ENCODE peak calls at places on chromosome 19, in five cellular contexts. W, A, H, O and P are unnamed samples.

GRCh38 chr19:56066152-56067023 is 54.7 kb downstream of the ZNF787 start:
- DNase-seq in W (peak; percentile 19), A (peak; percentile 83), H (peak; percentile 75), O (peak; percentile 71), P (no peak)

GRCh38 chr19:6156033-6156432 is 20.6 kb downstream of the ACSBG2 start:
- DNase-seq in W (no peak), A (no peak), O (no peak), H (no peak), P (no peak)

GRCh38 chr19:11421607-11422098 is 2.5 kb upstream of the RGL3 start:
- DNase-seq in O (peak; percentile 72), W (no peak), A (peak; percentile 81), H (peak; percentile 21), P (peak; percentile 62)

GRCh38 chr19:46972301-46972700 is 47.3 kb upstream of the NPAS1 start:
- DNase-seq in W (no peak), A (no peak), H (peak; percentile 83), O (no peak), P (no peak)

GRCh38 chr19:54137913-54138776 is 583 bp downstream of the CNOT3 start:
- DNase-seq in A (peak; percentile 74), O (no peak), W (no peak), H (peak; percentile 49), P (no peak)

GRCh38 chr19:35267818-35268545 is 780 bp upstream of the USF2 start:
- DNase-seq in A (peak; percentile 90), H (peak; percentile 91), O (peak; percentile 83), W (peak; percentile 67), P (peak; percentile 61)

GRCh38 chr19:50980203-50980602 is 3.5 kb downstream of the KLK7 start:
- DNase-seq in O (no peak), A (no peak), W (no peak), H (no peak), P (no peak)

GRCh38 chr19:54173951-54174817 is 1.2 kb upstream of the TMC4 start:
- DNase-seq in A (no peak), H (no peak), O (no peak), W (no peak), P (no peak)

GRCh38 chr19:800360-801029 is 3.2 kb downstream of the PTBP1 start:
- DNase-seq in H (peak; percentile 33), O (no peak), A (no peak), W (no peak), P (no peak)

GRCh38 chr19:45306522-45307027 is 16.1 kb downstream of the CKM start:
- DNase-seq in O (no peak), W (no peak), A (no peak), H (no peak), P (no peak)

GRCh38 chr19:45087531-45087930 is 5.4 kb upstream of the PPP1R37 start:
- DNase-seq in O (no peak), W (no peak), H (no peak), A (no peak), P (no peak)

GRCh38 chr19:56314018-56314583 is 538 bp downstream of the ZSCAN5A start:
- DNase-seq in W (peak; percentile 22), O (no peak), A (no peak), H (no peak), P (no peak)

GRCh38 chr19:54478677-54479266 is 5.7 kb upstream of the CDC42EP5 start:
- DNase-seq in W (peak; percentile 49), O (no peak), H (peak; percentile 61), A (no peak), P (no peak)

DNA sequence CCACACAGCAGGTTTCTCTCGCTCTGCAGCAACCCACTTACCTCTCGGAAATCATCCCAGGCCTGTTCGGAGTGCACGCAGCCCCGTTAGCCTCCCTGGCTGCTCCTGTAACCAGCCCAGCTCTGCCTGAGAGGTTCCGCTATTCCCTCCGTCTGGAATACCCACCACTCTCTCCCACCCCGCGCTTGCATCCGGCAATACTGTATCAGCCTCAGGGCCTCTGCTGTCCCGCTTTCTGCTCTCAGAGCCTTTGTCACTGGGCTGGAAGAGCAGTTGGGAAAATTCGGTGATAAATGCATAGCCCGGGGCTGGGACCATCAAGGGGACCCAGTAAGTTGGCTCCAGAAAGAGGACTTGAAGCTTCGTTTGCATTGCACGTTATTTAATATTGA is 759 bp upstream of the TLE6 start:
- DNase-seq in O (no peak), H (no peak), W (no peak), A (no peak), P (no peak)
- H3K4me3 ChIP-seq in O (peak overlapping the region; percentile 52), H (peak overlapping the region; percentile 69), W (peak overlapping the region; percentile 72), A (peak overlapping the region; percentile 57), P (peak overlapping the region; percentile 33)

GRCh38 chr19:2013683-2013961 is 1.9 kb downstream of the BTBD2 start:
- DNase-seq in O (no peak), W (no peak), H (no peak), A (no peak), P (no peak)

GRCh38 chr19:2014081-2014693 is 1.3 kb downstream of the BTBD2 start:
- DNase-seq in O (no peak), A (no peak), H (no peak), W (no peak), P (no peak)

GRCh38 chr19:2014731-2015610 is 543 bp downstream of the BTBD2 start:
- DNase-seq in W (no peak), O (peak; percentile 46), H (peak; percentile 34), A (no peak), P (no peak)

GRCh38 chr19:2015611-2015950 is at the start of gene BTBD2:
- DNase-seq in O (peak; percentile 66), A (no peak), W (peak; percentile 84), H (peak; percentile 84), P (no peak)

GRCh38 chr19:2016041-2016807 is 710 bp upstream of the BTBD2 start:
- DNase-seq in H (peak; percentile 91), A (no peak), W (peak; percentile 81), O (peak; percentile 66), P (peak; percentile 84)
- H3K4me3 ChIP-seq in H (peak overlapping the region; percentile 42), A (peak overlapping the region; percentile 20), W (peak overlapping the region; percentile 30), O (peak overlapping the region; percentile 38), P (peak overlapping the region; percentile 28)

GRCh38 chr19:13012390-13012689 is 17.1 kb downstream of the NFIX start:
- DNase-seq in W (no peak), O (no peak), A (no peak), H (no peak), P (no peak)

GRCh38 chr19:13010992-13011652 is 15.8 kb downstream of the NFIX start:
- DNase-seq in A (no peak), H (no peak), O (no peak), W (no peak), P (no peak)

GRCh38 chr19:13010038-13010991 is 15.0 kb downstream of the NFIX start:
- DNase-seq in A (peak; percentile 78), O (peak; percentile 64), W (no peak), H (no peak), P (no peak)

GRCh38 chr19:13012690-13013608 is 17.7 kb downstream of the NFIX start:
- DNase-seq in A (no peak), H (peak; percentile 85), W (peak; percentile 63), O (peak; percentile 57), P (no peak)

DNA sequence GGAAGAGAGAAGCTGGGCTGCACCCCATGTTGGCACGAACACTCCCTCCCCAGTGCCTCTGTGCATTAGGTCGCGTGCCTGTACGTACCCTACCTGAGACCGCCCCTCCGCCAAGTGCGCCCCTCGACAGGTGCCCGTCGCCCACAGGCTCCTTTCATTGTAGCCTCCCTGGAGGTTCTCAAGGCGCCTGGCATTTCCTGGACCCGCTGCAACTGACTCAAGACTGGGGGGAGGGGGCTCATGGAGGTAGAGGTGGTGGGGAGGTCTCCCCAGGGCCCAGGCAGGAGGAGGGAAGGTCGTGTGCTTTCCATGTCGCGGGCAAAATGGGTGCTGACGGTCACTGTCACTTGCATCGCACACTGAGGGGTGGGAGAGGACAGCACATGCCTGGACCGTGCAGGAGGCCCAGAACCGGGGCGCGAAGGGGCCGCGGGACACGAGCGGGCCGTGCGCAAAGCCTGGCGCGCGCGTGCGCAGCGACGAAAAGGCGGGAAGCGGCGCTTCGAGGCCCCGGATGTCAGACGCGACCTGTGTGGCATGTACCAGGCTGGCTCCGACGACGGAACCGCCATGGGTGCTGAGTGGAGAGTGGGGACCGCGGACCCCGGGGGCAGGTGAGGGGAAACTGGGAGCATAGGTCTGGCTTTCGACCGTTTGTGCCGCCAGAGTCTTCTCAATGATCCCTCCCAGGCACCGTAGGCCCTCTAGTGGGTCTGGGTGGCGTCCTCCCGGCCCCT is 16.5 kb downstream of the NFIX start:
- DNase-seq in W (no peak), A (no peak), O (no peak), H (no peak), P (no peak)
- H3K4me3 ChIP-seq in W (no peak overlapping the region), A (no peak overlapping the region), O (peak overlapping the region; percentile 41), H (no peak overlapping the region), P (no peak overlapping the region)

DNA sequence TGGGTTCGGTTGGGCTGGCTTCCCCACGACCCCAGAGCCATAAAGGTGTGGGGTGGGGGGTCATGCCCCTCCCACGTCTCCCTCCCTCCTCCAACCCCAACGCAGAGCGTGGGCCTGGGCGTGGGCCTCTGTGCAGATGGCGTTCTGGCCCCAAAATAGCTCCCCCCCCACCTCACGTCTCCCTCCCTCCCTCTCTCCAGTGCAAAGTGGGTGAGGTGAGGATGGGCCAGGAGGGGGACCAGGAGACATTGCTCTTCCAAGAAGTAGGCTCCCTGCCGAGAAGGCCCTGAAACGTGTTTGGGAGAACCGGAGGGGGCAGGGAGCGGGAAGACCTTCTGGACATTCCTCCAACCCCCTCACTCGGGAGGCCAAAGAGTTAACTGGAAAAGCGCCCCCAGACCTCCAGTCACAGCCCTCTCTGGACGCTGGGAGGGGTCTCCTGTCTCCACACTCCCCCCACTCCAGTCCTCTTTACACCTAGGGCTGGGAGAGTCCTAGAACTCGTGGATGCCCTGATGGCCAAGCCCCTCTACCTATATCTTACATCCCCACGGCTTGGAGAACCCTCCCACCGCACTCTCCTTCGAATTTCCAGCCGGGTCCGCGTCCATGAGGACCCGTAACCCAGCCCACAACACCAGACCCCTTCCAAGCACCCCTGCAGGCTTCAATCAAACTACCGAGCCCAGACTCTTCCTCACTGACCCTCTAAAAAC is 855 bp downstream of the UNC13A start:
- DNase-seq in A (no peak), O (no peak), W (no peak), H (no peak), P (no peak)
- H3K4me3 ChIP-seq in A (no peak overlapping the region), O (no peak overlapping the region), W (no peak overlapping the region), H (no peak overlapping the region), P (no peak overlapping the region)